ENCODE peak calls at places on chromosomes 6 and 20, in seven cellular contexts. L is right lobe of liver, X is fibroblast of villous mesenchyme, Z is heart left ventricle, Q is A549, S is lower leg skin, H is Peyer's patch. D is an unnamed sample.

GRCh38 chr6:127592964-127593363 is 16.0 kb downstream of the C6orf58 start:
- DNase-seq in Z (no peak), Q (no peak), H (no peak), X (no peak), L (no peak), S (no peak), D (no peak)

GRCh38 chr6:87277123-87277522 is 45.3 kb upstream of the SMIM8 start:
- DNase-seq in Q (no peak), S (no peak), H (no peak), X (peak; percentile 12), Z (no peak), L (no peak), D (no peak)

GRCh38 chr6:19415605-19416326 is 421.4 kb upstream of the ID4 start:
- DNase-seq in L (no peak), S (no peak), X (peak; percentile 22), Z (no peak), H (no peak), Q (no peak), D (no peak)

GRCh38 chr20:37697314-37697713 is 3.5 kb downstream of the CTNNBL1 start:
- DNase-seq in L (no peak), S (no peak), Z (no peak), Q (no peak), H (no peak), X (no peak), D (no peak)

GRCh38 chr20:62321521-62321948 is 18.7 kb downstream of the ADRM1 start:
- DNase-seq in H (no peak), L (no peak), X (peak; percentile 44), S (no peak), Q (peak; percentile 62), Z (no peak), D (no peak)

GRCh38 chr20:42852691-42853090 is 337.0 kb downstream of the PTPRT start:
- DNase-seq in Z (no peak), X (no peak), H (no peak), Q (no peak), L (no peak), S (no peak), D (no peak)

GRCh38 chr20:25248501-25249172 is 752 bp downstream of the PYGB start:
- DNase-seq in H (peak; percentile 68), Q (peak; percentile 50), S (peak; percentile 86), L (no peak), Z (peak; percentile 58), X (peak; percentile 46), D (no peak)

GRCh38 chr6:82738773-82739172 is 326.9 kb downstream of the UBE3D start:
- DNase-seq in S (no peak), X (no peak), L (no peak), Z (no peak), H (no peak), Q (no peak), D (no peak)

GRCh38 chr20:19975901-19976300 is 41.3 kb upstream of the NAA20 start:
- DNase-seq in Z (no peak), H (no peak), S (no peak), L (no peak), X (no peak), Q (peak; percentile 59), D (no peak)

GRCh38 chr6:96171112-96171511 is 155.3 kb downstream of the FUT9 start:
- DNase-seq in Q (no peak), Z (no peak), L (no peak), S (no peak), H (no peak), X (no peak), D (no peak)

GRCh38 chr6:30615958-30616810 is 859 bp downstream of the PPP1R10 start:
- DNase-seq in X (peak; percentile 16), H (no peak), Z (no peak), L (no peak), Q (no peak), S (no peak), D (no peak)

GRCh38 chr6:24919404-24919892 is 16.3 kb downstream of the RIPOR2 start:
- DNase-seq in S (no peak), L (no peak), Z (no peak), H (no peak), X (no peak), Q (no peak), D (no peak)

GRCh38 chr20:3711418-3712043 is 869 bp downstream of the SIGLEC1 start:
- DNase-seq in S (no peak), L (peak; percentile 2), H (no peak), Q (no peak), Z (no peak), X (no peak), D (no peak)

GRCh38 chr6:27687154-27688013 is 214.5 kb upstream of the ZNF184 start:
- DNase-seq in H (peak; percentile 85), X (peak; percentile 64), Q (no peak), S (peak; percentile 91), Z (peak; percentile 49), L (peak; percentile 68), D (no peak)

GRCh38 chr20:46400828-46401477 is 5.5 kb downstream of the ELMO2 start:
- DNase-seq in L (no peak), H (no peak), S (no peak), Z (no peak), Q (no peak), X (peak; percentile 87), D (no peak)

GRCh38 chr6:31702421-31702818 is 704 bp downstream of the ABHD16A start:
- DNase-seq in Z (peak; percentile 27), Q (no peak), L (no peak), H (no peak), S (no peak), X (peak; percentile 34), D (no peak)

GRCh38 chr6:111802720-111803119 is 70.5 kb downstream of the FYN start:
- DNase-seq in S (no peak), Q (no peak), H (no peak), Z (no peak), L (no peak), X (no peak), D (no peak)

GRCh38 chr20:60352580-60352979 is 394.4 kb downstream of the CDH26 start:
- DNase-seq in X (no peak), S (peak; percentile 63), H (no peak), Q (no peak), Z (no peak), L (no peak), D (no peak)

GRCh38 chr6:129672883-129673631 is 36.9 kb downstream of the ARHGAP18 start:
- DNase-seq in H (no peak), L (no peak), S (no peak), X (peak; percentile 77), Q (no peak), Z (no peak), D (no peak)

GRCh38 chr6:158631678-158632537 is 12.6 kb downstream of the DYNLT1 start:
- DNase-seq in Q (peak; percentile 51), S (peak; percentile 93), L (peak; percentile 86), X (peak; percentile 88), H (peak; percentile 84), Z (peak; percentile 81), D (peak; percentile 89)

GRCh38 chr6:16725145-16725864 is 36.0 kb downstream of the ATXN1 start:
- DNase-seq in Q (no peak), S (no peak), Z (no peak), L (no peak), X (peak; percentile 98), H (no peak), D (no peak)
- H3K4me3 ChIP-seq in Q (peak overlapping the region; percentile 16), S (no peak overlapping the region), Z (no peak overlapping the region), L (no peak overlapping the region), X (peak overlapping the region; percentile 28), H (no peak overlapping the region), D (peak overlapping the region; percentile 11)

GRCh38 chr20:45341579-45341938 is 6.7 kb downstream of the SDC4 start:
- DNase-seq in L (no peak), Z (no peak), H (no peak), Q (no peak), S (no peak), X (no peak), D (no peak)

GRCh38 chr20:45343867-45344721 is 4.1 kb downstream of the SDC4 start:
- DNase-seq in L (no peak), Z (no peak), H (peak; percentile 58), X (peak; percentile 92), S (no peak), Q (no peak), D (no peak)

GRCh38 chr20:45343445-45343866 is 4.8 kb downstream of the SDC4 start:
- DNase-seq in Z (no peak), L (peak; percentile 79), S (no peak), H (peak; percentile 68), Q (no peak), X (peak; percentile 56), D (no peak)

GRCh38 chr20:45341939-45342862 is 6.0 kb downstream of the SDC4 start:
- DNase-seq in H (peak; percentile 59), L (peak; percentile 91), X (peak; percentile 89), Q (no peak), S (no peak), Z (peak; percentile 75), D (no peak)

GRCh38 chr20:45342863-45343444 is 5.3 kb downstream of the SDC4 start:
- DNase-seq in H (no peak), Q (no peak), S (no peak), L (no peak), Z (no peak), X (no peak), D (no peak)
- H3K4me3 ChIP-seq in H (no peak overlapping the region), Q (peak overlapping the region; percentile 14), S (no peak overlapping the region), L (peak overlapping the region; percentile 84), Z (no peak overlapping the region), X (peak overlapping the region; percentile 98), D (no peak overlapping the region)

DNA sequence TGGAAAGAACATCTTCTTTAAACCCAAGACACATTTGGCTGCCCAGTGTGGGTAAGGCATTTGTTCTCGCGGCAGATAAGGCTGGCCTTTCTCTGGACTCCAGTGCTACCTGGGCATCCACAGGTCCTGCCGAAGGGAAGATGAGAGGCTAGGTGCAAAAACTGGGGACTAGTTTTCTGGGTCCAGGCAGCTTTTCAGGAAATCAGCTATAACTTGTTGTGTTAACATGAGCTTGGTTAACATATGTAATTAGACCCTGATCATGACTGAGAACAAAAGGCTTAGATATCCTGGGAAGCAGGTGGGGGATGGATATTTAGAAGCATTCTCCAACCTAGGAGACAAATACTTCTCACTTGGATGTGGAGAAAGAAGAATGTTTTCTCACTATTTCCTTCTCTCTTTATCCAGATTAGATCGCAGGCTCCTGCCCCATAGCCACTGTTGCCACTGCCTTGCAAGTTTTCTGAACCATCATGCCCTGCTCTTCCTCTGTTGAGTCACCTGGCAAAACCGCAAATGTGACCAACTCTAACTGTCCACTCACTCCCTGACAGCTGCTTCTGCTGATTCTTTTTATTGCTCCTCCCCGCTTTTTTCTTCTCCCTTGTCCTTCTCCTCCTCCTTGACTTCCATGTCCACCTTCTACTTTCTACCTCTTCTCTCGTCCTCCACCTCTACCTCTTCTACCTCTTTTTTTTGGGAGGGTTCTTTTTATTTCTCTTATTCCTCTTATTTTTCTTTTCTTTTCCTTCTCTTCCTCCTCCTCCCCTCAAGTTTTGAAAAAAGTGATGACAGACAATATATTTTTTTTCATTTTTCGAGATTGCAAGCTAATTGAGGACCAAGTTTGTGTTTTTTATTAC is 258.1 kb downstream of the UTRN start:
- DNase-seq in X (no peak), S (no peak), Q (no peak), L (no peak), H (no peak), Z (no peak), D (no peak)
- H3K4me3 ChIP-seq in X (no peak overlapping the region), S (no peak overlapping the region), Q (no peak overlapping the region), L (no peak overlapping the region), H (no peak overlapping the region), Z (no peak overlapping the region), D (no peak overlapping the region)

DNA sequence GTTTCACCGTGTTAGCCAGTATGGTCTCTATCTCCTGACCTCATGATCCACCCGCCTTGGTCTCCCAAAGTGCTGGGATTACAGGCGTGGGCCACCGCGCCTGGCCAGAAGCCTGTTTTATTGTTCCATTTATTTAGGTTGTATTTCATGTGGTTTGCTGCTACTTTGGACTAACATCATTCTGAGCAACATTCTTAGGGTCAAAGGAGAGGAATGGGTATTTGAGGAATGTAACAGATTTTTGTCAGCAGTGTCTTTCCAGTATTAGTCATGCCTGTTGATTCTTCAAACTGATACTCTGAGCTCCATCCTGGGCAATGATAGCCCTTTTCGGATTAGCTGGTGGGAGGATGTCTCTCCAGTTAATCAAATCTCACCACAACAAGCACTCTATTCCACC is 213.0 kb upstream of the CITED2 start:
- DNase-seq in L (no peak), Z (no peak), X (peak; percentile 94), Q (no peak), S (no peak), H (no peak), D (no peak)
- H3K4me3 ChIP-seq in L (no peak overlapping the region), Z (no peak overlapping the region), X (no peak overlapping the region), Q (no peak overlapping the region), S (no peak overlapping the region), H (no peak overlapping the region), D (no peak overlapping the region)